ENCODE peak calls at places on chromosomes 6 and 20, in ten cellular contexts. One of them, this sample, is unnamed.

GRCh38 chr6:144294016-144294415 is 8.9 kb downstream of the UTRN start:
- DNase-seq in MM.1S: no peak
- DNase-seq in A549: no peak
- DNase-seq in transverse colon: no peak
- DNase-seq in GM23338: no peak
- DNase-seq in coronary artery: no peak
- DNase-seq in astrocyte of the spinal cord: peak
- DNase-seq in adrenal gland: no peak
- DNase-seq in thyroid gland: no peak
- DNase-seq in epithelial cell of esophagus: peak
- DNase-seq in this sample: no peak

GRCh38 chr6:56036911-56037310 is 161.5 kb upstream of the BMP5 start:
- DNase-seq in MM.1S: no peak
- DNase-seq in A549: no peak
- DNase-seq in transverse colon: no peak
- DNase-seq in GM23338: no peak
- DNase-seq in coronary artery: no peak
- DNase-seq in astrocyte of the spinal cord: no peak
- DNase-seq in adrenal gland: no peak
- DNase-seq in thyroid gland: no peak
- DNase-seq in epithelial cell of esophagus: no peak
- DNase-seq in this sample: no peak

GRCh38 chr6:53951383-53951782 is 156.6 kb downstream of the LRRC1 start:
- DNase-seq in MM.1S: no peak
- DNase-seq in A549: no peak
- DNase-seq in transverse colon: no peak
- DNase-seq in GM23338: no peak
- DNase-seq in coronary artery: no peak
- DNase-seq in astrocyte of the spinal cord: no peak
- DNase-seq in adrenal gland: no peak
- DNase-seq in thyroid gland: no peak
- DNase-seq in epithelial cell of esophagus: no peak
- DNase-seq in this sample: no peak

GRCh38 chr6:149545258-149545753 is 537 bp downstream of the PPIL4 start:
- DNase-seq in MM.1S: peak
- DNase-seq in A549: peak
- DNase-seq in transverse colon: peak
- DNase-seq in GM23338: peak
- DNase-seq in coronary artery: no peak
- DNase-seq in astrocyte of the spinal cord: peak
- DNase-seq in adrenal gland: peak
- DNase-seq in thyroid gland: peak
- DNase-seq in epithelial cell of esophagus: peak
- DNase-seq in this sample: peak

GRCh38 chr6:83221302-83221701 is 28.1 kb downstream of the RWDD2A start:
- DNase-seq in MM.1S: no peak
- DNase-seq in A549: no peak
- DNase-seq in transverse colon: no peak
- DNase-seq in GM23338: no peak
- DNase-seq in coronary artery: no peak
- DNase-seq in astrocyte of the spinal cord: no peak
- DNase-seq in adrenal gland: no peak
- DNase-seq in thyroid gland: no peak
- DNase-seq in epithelial cell of esophagus: no peak
- DNase-seq in this sample: no peak

GRCh38 chr6:54267798-54268197 is 40.4 kb upstream of the TINAG start:
- DNase-seq in MM.1S: peak
- DNase-seq in A549: peak
- DNase-seq in transverse colon: peak
- DNase-seq in GM23338: peak
- DNase-seq in coronary artery: no peak
- DNase-seq in astrocyte of the spinal cord: peak
- DNase-seq in adrenal gland: peak
- DNase-seq in thyroid gland: peak
- DNase-seq in epithelial cell of esophagus: peak
- DNase-seq in this sample: peak

GRCh38 chr6:16249971-16250370 is 11.6 kb downstream of the GMPR start:
- DNase-seq in MM.1S: no peak
- DNase-seq in A549: no peak
- DNase-seq in transverse colon: no peak
- DNase-seq in GM23338: no peak
- DNase-seq in coronary artery: no peak
- DNase-seq in astrocyte of the spinal cord: peak
- DNase-seq in adrenal gland: no peak
- DNase-seq in thyroid gland: no peak
- DNase-seq in epithelial cell of esophagus: no peak
- DNase-seq in this sample: no peak

GRCh38 chr20:47173596-47174216 is 182.8 kb downstream of the ZMYND8 start:
- DNase-seq in MM.1S: no peak
- DNase-seq in A549: peak
- DNase-seq in transverse colon: no peak
- DNase-seq in GM23338: peak
- DNase-seq in coronary artery: no peak
- DNase-seq in astrocyte of the spinal cord: no peak
- DNase-seq in adrenal gland: no peak
- DNase-seq in thyroid gland: no peak
- DNase-seq in epithelial cell of esophagus: no peak
- DNase-seq in this sample: peak

GRCh38 chr6:18307006-18307405 is 42.7 kb upstream of the DEK start:
- DNase-seq in MM.1S: no peak
- DNase-seq in A549: no peak
- DNase-seq in transverse colon: no peak
- DNase-seq in GM23338: peak
- DNase-seq in coronary artery: no peak
- DNase-seq in astrocyte of the spinal cord: peak
- DNase-seq in adrenal gland: no peak
- DNase-seq in thyroid gland: no peak
- DNase-seq in epithelial cell of esophagus: peak
- DNase-seq in this sample: no peak

GRCh38 chr20:60372822-60373221 is 414.6 kb downstream of the CDH26 start:
- DNase-seq in MM.1S: peak
- DNase-seq in A549: no peak
- DNase-seq in transverse colon: no peak
- DNase-seq in GM23338: no peak
- DNase-seq in coronary artery: no peak
- DNase-seq in astrocyte of the spinal cord: no peak
- DNase-seq in adrenal gland: no peak
- DNase-seq in thyroid gland: no peak
- DNase-seq in epithelial cell of esophagus: no peak
- DNase-seq in this sample: no peak

GRCh38 chr20:5528719-5529256 is 212.0 kb upstream of the PROKR2 start:
- DNase-seq in MM.1S: peak
- DNase-seq in A549: peak
- DNase-seq in transverse colon: peak
- DNase-seq in GM23338: peak
- DNase-seq in coronary artery: no peak
- DNase-seq in astrocyte of the spinal cord: peak
- DNase-seq in adrenal gland: peak
- DNase-seq in thyroid gland: peak
- DNase-seq in epithelial cell of esophagus: peak
- DNase-seq in this sample: peak

DNA sequence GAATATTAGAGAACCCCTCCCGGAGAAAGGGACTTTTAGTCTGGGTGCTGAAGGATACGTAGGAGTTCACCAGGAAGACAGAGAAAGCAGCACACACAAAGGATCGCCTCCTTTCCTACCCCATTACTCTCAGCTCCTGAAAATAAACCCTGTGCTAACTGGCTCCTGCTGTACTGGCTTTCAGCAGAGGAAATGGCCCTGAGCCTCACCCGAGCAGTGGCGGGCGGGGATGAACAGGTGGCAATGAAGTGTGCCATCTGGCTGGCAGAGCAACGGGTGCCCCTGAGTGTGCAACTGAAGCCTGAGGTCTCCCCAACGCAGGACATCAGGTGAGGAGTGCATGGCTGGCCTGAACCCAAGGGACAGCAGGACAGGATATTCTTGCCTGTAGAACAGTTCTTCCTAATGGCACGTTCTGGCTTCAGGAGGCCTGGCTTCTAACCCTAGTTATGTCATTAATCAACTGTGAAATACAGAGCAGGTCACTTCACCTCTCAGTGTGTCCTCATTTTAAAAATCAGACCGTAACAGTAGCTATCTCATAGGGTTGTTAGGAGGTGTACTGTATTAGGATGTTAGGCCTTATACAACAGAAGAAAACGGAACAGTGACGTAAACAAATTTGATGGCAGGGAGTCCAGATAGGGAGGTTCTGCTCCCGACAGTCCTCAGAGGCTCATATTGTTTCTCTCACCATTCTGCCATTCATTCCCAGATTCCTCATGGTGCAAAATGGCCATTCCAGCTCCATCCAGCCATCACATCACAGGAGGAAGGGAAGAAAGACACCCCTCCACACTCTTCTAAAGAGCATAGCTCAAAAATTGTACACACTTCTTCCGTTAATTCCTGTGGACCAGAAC is 1.8 kb downstream of the RBCK1 start:
- DNase-seq in MM.1S: no peak
- DNase-seq in A549: no peak
- DNase-seq in transverse colon: peak
- DNase-seq in GM23338: no peak
- DNase-seq in coronary artery: no peak
- DNase-seq in astrocyte of the spinal cord: no peak
- DNase-seq in adrenal gland: peak
- DNase-seq in thyroid gland: no peak
- DNase-seq in epithelial cell of esophagus: no peak
- DNase-seq in this sample: no peak
- H3K4me3 ChIP-seq in MM.1S: no peak
- H3K4me3 ChIP-seq in A549: peak
- H3K4me3 ChIP-seq in transverse colon: no peak
- H3K4me3 ChIP-seq in GM23338: peak
- H3K4me3 ChIP-seq in coronary artery: peak
- H3K4me3 ChIP-seq in astrocyte of the spinal cord: peak
- H3K4me3 ChIP-seq in adrenal gland: peak
- H3K4me3 ChIP-seq in thyroid gland: no peak
- H3K4me3 ChIP-seq in epithelial cell of esophagus: peak
- H3K4me3 ChIP-seq in this sample: no peak

GRCh38 chr20:36277546-36277945 is 28.6 kb upstream of the DLGAP4 start:
- DNase-seq in MM.1S: no peak
- DNase-seq in A549: no peak
- DNase-seq in transverse colon: no peak
- DNase-seq in GM23338: no peak
- DNase-seq in coronary artery: no peak
- DNase-seq in astrocyte of the spinal cord: no peak
- DNase-seq in adrenal gland: no peak
- DNase-seq in thyroid gland: no peak
- DNase-seq in epithelial cell of esophagus: no peak
- DNase-seq in this sample: peak
- TF ChIP-seq CTCF in MM.1S: no peak
- TF ChIP-seq CTCF in A549: no peak
- TF ChIP-seq CTCF in transverse colon: no peak
- TF ChIP-seq CTCF in GM23338: no peak
- TF ChIP-seq CTCF in coronary artery: no peak
- TF ChIP-seq CTCF in astrocyte of the spinal cord: no peak
- TF ChIP-seq CTCF in adrenal gland: no peak
- TF ChIP-seq CTCF in thyroid gland: no peak
- TF ChIP-seq CTCF in epithelial cell of esophagus: no peak
- TF ChIP-seq CTCF in this sample: no peak

DNA sequence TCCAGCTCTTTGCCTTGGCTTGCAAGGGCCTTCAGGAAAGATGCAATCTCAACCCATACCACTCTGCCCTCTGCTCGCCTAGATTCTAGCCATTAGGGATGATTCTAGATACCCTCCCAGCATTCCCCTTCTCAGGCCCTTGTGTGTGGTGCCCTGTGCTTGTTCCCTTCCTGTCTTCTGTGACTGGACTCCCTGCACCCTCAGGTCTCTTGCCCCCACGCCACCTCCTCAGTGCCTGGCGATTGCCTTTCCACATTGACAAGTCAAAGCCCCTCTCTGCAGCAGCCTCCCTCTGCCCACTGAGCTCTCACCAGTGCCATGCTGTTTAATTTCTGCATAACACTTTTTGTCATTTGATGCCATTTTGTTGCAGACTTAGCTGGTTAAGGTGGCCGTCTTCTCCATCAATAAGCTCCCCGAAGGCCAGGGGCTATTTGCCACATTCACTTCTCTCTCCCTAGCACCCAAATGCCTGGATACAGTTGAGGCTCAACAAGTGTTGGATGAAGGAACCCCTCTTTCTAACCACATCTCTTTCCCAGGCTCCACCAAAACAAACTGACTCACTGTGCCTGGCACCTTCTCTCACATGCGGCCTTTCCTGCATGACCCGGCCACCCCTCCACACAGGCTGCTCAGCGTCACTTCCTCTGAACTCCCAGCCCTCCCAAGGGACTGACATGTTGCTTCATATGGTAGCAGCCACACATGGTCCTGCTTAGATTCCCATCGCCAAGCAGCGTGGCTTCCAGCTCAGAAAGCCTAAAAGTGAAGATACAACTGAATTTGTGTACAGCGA is 4.6 kb upstream of the TXNDC5 start:
- DNase-seq in MM.1S: no peak
- DNase-seq in A549: no peak
- DNase-seq in transverse colon: no peak
- DNase-seq in GM23338: no peak
- DNase-seq in coronary artery: peak
- DNase-seq in astrocyte of the spinal cord: peak
- DNase-seq in adrenal gland: no peak
- DNase-seq in thyroid gland: peak
- DNase-seq in epithelial cell of esophagus: no peak
- DNase-seq in this sample: no peak
- H3K4me3 ChIP-seq in MM.1S: no peak
- H3K4me3 ChIP-seq in A549: no peak
- H3K4me3 ChIP-seq in transverse colon: no peak
- H3K4me3 ChIP-seq in GM23338: no peak
- H3K4me3 ChIP-seq in coronary artery: no peak
- H3K4me3 ChIP-seq in astrocyte of the spinal cord: no peak
- H3K4me3 ChIP-seq in adrenal gland: no peak
- H3K4me3 ChIP-seq in thyroid gland: no peak
- H3K4me3 ChIP-seq in epithelial cell of esophagus: no peak
- H3K4me3 ChIP-seq in this sample: no peak

DNA sequence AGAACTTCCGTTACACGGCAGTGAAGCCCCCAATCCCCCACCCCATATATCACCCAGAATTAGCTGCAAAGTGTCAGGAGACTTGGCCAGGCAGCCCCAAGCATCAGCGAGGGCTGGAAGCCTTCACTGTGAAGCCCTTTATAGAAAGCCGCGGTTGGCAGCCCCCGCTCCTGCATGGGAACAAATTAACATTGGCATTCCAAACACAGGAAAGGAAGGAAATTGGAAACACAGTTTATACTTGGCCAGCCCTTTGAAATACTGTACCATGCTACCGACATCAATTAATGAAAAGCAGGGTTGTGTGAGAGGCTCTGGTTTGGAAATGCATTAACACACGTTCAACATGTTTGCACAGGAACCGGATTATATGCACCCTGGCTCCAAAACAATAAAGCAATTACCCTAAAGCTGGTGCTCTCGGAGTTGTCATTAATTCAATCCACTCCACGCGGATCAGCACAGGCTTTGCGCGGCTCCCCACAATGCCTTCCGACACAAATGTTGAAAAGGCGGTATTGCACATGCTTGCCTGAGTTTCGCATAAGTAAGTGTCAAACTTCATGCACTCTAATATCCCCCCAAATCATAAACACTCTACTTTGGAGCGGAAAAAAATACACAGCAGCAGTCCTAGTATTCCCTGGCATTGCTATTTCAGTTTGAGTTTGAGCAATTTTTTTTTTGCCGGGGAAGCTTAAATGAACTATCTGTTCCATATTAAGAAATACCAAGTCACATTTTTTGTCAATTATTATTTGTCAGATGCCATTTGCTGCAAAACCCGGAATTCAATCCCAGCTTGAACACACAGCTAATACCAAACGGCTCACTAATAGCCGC is 7.0 kb downstream of the BMP7 start:
- DNase-seq in MM.1S: no peak
- DNase-seq in A549: no peak
- DNase-seq in transverse colon: no peak
- DNase-seq in GM23338: peak
- DNase-seq in coronary artery: no peak
- DNase-seq in astrocyte of the spinal cord: no peak
- DNase-seq in adrenal gland: no peak
- DNase-seq in thyroid gland: no peak
- DNase-seq in epithelial cell of esophagus: no peak
- DNase-seq in this sample: no peak
- TF ChIP-seq CTCF in MM.1S: no peak
- TF ChIP-seq CTCF in A549: no peak
- TF ChIP-seq CTCF in transverse colon: no peak
- TF ChIP-seq CTCF in GM23338: no peak
- TF ChIP-seq CTCF in coronary artery: no peak
- TF ChIP-seq CTCF in astrocyte of the spinal cord: no peak
- TF ChIP-seq CTCF in adrenal gland: no peak
- TF ChIP-seq CTCF in thyroid gland: no peak
- TF ChIP-seq CTCF in epithelial cell of esophagus: no peak
- TF ChIP-seq CTCF in this sample: no peak

This sample was measured in Caco-2.